ENCODE peak calls at places on chromosomes 4 and X, in nine cellular contexts. C, S, H, L, X, N, D, A and B are unnamed samples.

GRCh38 chrX:71870337-71871098 is 40.1 kb upstream of the NHSL2 start:
- DNase-seq in D (peak), S (peak), A (no peak), H (no peak), X (no peak), C (no peak), N (no peak), L (no peak), B (no peak)

GRCh38 chrX:12390301-12390700 is 252.0 kb downstream of the FRMPD4 start:
- DNase-seq in D (no peak), L (no peak), H (peak), S (no peak), X (no peak), N (no peak), C (peak), A (no peak), B (peak)

GRCh38 chr4:181018998-181019397 is 1224.2 kb upstream of the TENM3 start:
- DNase-seq in A (no peak), S (no peak), D (no peak), N (no peak), X (no peak), H (no peak), L (no peak), C (no peak), B (no peak)

GRCh38 chrX:25012793-25013592 is 2.8 kb downstream of the ARX start:
- DNase-seq in D (no peak), S (no peak), C (no peak), H (no peak), X (no peak), L (no peak), N (no peak), A (no peak), B (no peak)

GRCh38 chrX:8237718-8238117 is 66.7 kb upstream of the VCX2 start:
- DNase-seq in D (no peak), X (no peak), C (no peak), A (no peak), L (no peak), N (no peak), S (no peak), H (no peak), B (no peak)

GRCh38 chr4:17762705-17763104 is 18.7 kb downstream of the FAM184B start:
- DNase-seq in X (no peak), H (peak), D (no peak), A (no peak), C (peak), S (no peak), N (no peak), L (no peak), B (peak)

GRCh38 chrX:91435465-91435864 is 826 bp downstream of the PABPC5 start:
- DNase-seq in A (no peak), S (peak), N (no peak), L (no peak), C (peak), D (no peak), H (peak), X (no peak), B (no peak)

GRCh38 chrX:12410523-12410922 is 272.2 kb downstream of the FRMPD4 start:
- DNase-seq in D (no peak), H (no peak), C (no peak), L (no peak), S (no peak), N (no peak), A (no peak), X (no peak), B (no peak)

GRCh38 chr4:175139205-175139604 is 221.0 kb downstream of the ADAM29 start:
- DNase-seq in X (no peak), L (no peak), H (no peak), D (no peak), S (no peak), N (no peak), C (no peak), A (no peak), B (no peak)

GRCh38 chr4:86791126-86791525 is 58.1 kb downstream of the SLC10A6 start:
- DNase-seq in L (no peak), S (no peak), H (no peak), X (no peak), C (no peak), A (no peak), N (no peak), D (no peak), B (no peak)

GRCh38 chrX:20461576-20461975 is 194.9 kb upstream of the RPS6KA3 start:
- DNase-seq in L (no peak), C (peak), X (no peak), N (no peak), S (no peak), H (peak), D (no peak), A (no peak), B (peak)

GRCh38 chr4:125314676-125315570 is at the start of gene FAT4:
- DNase-seq in X (peak), A (peak), S (peak), N (peak), C (peak), H (peak), L (peak), D (peak), B (peak)

GRCh38 chr4:153513596-153513995 is 47.4 kb downstream of the TMEM131L start:
- DNase-seq in H (no peak), D (no peak), S (no peak), N (no peak), L (no peak), A (no peak), X (no peak), C (peak), B (no peak)

GRCh38 chrX:95884196-95884595 is 800.4 kb upstream of the DIAPH2 start:
- DNase-seq in S (peak), L (no peak), C (peak), D (no peak), A (no peak), X (no peak), H (no peak), N (no peak), B (no peak)

DNA sequence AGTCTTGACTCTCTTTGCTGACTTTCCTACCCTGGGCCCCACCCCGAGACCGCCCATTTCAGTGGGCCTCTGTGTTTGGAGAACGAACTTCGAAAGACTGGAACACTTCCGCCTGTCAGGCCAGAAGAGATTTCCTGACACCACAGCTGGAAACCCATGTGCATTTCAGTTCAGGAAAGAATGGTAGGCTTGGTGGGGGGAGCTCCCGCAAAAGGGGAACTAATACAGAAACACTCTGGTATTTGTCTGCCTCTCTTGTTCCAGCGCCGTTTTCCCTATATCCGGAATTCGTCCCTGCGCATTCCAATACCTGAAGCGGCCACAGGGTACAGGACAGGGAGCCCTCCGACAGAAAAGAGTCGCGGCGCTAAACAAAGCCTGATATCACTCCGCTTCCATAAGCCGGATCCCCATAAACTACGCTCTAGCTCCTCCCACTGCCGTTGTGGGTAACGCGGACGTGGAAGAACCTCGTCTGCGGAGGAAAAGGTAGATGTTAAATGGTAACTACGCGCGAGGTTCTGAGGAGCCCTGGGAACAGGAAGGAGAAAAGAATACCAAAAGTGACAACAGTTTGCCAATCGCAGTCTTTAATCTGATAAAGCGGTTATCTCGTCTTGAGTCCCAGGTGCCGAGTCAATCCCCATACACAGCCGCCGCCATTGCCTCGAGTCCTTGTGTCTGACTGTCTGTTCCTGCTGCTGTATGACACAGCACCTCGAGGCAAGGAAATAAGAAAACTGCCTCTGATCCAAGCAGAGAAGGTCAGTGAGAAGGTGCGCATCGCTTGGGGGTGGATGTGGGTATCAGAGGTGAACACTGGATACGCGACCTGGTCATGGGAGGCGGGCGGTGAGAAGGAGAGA is at the start of gene ARMCX5:
- DNase-seq in L (peak), N (peak), A (peak), S (peak), H (peak), D (peak), C (peak), X (peak), B (peak)
- TF ChIP-seq CTCF in L (no peak), N (no peak), A (no peak), S (peak), H (peak), D (peak), C (no peak), X (no peak), B (peak)

DNA sequence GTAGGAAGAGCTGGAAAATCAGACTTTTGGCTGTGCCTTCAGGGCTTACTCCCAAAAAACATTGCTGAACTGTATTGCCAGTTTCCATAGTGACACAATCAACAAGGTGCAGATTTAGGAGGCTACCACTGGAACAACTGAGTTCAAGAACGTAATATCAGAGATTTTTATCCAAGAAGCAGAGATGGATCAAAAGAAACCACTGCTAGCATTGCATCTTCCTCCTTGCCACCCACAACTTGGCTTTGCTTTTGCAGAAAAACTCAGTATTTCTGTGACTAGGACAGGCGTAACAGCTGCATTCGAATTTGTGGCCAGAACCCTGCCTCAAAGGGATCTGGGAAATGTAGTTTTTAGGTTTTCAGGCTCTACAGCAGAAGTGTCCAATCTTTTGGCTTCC is 27.8 kb upstream of the WDFY3 start:
- DNase-seq in H (peak), A (no peak), N (no peak), L (no peak), D (no peak), X (no peak), S (no peak), C (peak), B (no peak)
- H3K4me3 ChIP-seq in H (no peak), A (no peak), N (no peak), L (no peak), D (no peak), X (no peak), S (no peak), C (no peak), B (no peak)

GRCh38 chrX:53073115-53073581 is 9.0 kb upstream of the TSPYL2 start:
- DNase-seq in H (no peak), C (no peak), D (no peak), L (no peak), A (no peak), X (no peak), S (no peak), N (no peak), B (no peak)
- TF ChIP-seq CTCF in H (no peak), C (no peak), D (no peak), L (no peak), A (no peak), X (no peak), S (no peak), N (no peak), B (no peak)

DNA sequence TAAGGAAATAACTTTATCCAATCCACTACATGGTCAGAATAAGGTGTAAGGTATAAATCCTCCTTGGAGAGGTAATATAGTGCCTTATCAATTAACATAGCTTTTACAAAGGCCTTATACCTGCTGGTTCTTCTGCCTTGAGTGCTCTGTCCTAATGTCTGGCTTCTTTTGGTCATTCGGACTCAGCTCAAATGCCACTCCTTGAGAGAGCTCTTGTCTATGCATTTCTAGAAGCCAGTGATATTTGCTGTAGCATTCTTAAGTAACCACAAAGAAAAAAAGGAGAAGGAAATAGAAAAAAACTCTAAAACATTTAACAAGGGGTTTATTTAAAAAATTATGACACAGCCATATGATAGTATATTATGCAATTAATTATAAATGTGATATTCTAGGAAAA is 444.8 kb upstream of the SLIT2 start:
- DNase-seq in L (no peak), S (no peak), A (no peak), H (peak), C (no peak), N (no peak), D (no peak), X (no peak), B (no peak)
- H3K4me3 ChIP-seq in L (no peak), S (no peak), A (no peak), H (no peak), C (no peak), N (no peak), D (no peak), X (no peak), B (no peak)

GRCh38 chrX:155048997-155049619 is 21.8 kb downstream of the CMC4 start:
- DNase-seq in A (no peak), L (no peak), H (peak), N (peak), D (peak), X (peak), S (peak), C (peak), B (peak)
- TF ChIP-seq CTCF in A (peak), L (peak), H (peak), N (peak), D (peak), X (peak), S (no peak), C (peak), B (peak)

GRCh38 chr4:90127223-90127705 is at the start of gene CCSER1:
- DNase-seq in H (peak), X (peak), C (peak), A (peak), N (peak), D (peak), S (peak), L (peak), B (peak)
- H3K4me3 ChIP-seq in H (peak), X (peak), C (peak), A (peak), N (peak), D (peak), S (peak), L (peak), B (peak)

DNA sequence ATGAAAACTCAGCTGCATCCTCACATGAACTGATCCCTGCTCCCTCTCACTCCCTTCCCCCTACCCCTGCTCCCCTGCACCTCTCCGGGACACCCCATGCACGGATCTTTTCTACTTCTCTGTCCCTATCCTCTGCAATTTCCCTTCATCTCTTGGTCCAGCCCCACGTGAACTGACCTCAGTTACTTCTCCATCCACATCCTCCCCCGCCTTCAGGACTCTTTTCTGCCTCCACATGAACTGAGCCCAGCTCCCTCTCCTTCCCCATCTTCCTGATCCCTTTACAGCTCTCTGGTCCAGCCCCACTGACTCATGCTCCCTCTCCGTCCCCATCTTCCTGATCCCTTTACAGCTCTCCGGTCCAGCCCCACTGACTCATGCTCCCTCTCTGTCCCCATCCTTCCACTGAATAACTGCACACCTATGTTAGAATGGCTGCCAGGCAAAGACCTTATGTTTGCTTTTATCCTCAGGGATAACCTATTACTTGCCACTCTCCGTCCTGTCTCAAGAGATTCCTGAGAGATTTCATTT is 5.6 kb downstream of the CETN2 start:
- DNase-seq in A (no peak), N (no peak), C (peak), H (no peak), S (no peak), X (no peak), L (no peak), D (no peak), B (peak)
- TF ChIP-seq CTCF in A (no peak), N (no peak), C (no peak), H (no peak), S (no peak), X (no peak), L (no peak), D (no peak), B (no peak)

GRCh38 chr4:25089058-25089763 is 58.5 kb upstream of the LGI2 start:
- DNase-seq in X (no peak), H (no peak), N (no peak), C (peak), A (peak), L (no peak), S (no peak), D (no peak), B (no peak)
- H3K4me3 ChIP-seq in X (no peak), H (no peak), N (no peak), C (no peak), A (peak), L (peak), S (peak), D (no peak), B (no peak)

GRCh38 chrX:138485767-138486166 is 225.8 kb downstream of the FGF13 start:
- DNase-seq in H (no peak), D (no peak), A (no peak), X (no peak), N (no peak), C (no peak), L (no peak), S (no peak), B (no peak)
- TF ChIP-seq CTCF in H (no peak), D (no peak), A (no peak), X (no peak), N (no peak), C (no peak), L (no peak), S (no peak), B (no peak)

DNA sequence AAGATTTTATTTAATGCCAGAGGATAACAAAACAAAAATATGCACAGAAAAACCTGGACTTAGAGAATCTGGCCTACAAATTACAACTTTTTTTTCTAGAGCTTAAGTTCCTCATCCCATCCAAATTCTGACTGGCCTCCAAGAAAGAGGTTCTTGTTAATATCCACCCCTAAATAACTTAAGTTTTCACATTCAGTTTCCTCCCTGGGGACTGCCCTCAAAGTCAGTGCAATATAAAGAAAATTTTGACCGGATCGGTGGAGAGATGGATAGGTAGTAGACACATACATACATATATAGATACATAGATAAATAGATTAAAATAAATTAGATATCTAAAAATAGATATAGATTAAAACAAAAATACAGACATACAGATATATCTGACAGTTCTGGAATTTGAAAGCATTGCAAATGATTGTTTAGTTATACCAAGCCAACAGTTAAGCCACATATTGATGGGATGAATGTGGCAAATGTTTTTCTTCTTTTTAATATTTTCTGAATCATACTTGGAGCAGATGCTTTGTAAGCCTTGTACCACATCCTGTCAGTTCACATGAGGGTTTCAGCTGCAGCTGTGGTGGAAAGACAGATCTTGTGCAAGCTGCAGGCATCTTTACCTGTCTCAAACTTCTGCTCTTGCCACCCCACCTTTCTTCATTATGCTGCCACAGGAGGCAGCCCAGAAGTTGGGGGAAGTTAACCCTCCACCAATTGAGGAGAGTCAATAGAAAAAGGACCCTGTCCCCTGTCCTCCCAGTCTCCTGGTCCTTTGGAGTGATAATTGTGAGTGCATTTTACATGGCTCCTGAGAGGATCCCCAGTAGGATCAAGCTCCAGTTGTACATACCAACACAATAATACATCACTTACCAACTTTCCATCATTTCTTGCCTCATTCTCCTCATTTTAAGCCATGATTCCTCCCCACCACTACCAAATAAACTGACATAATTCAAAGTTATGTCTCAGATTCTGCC is 58.5 kb upstream of the PRDM8 start:
- DNase-seq in L (no peak), D (no peak), C (peak), X (no peak), A (no peak), H (peak), N (no peak), S (no peak), B (peak)
- H3K4me3 ChIP-seq in L (no peak), D (no peak), C (no peak), X (no peak), A (no peak), H (no peak), N (no peak), S (no peak), B (no peak)